ENCODE peak calls at places on chromosomes 1 and 21, in four cellular contexts. L, Q, N and D are unnamed samples.

GRCh38 chr1:203304391-203304918 is 864 bp upstream of the BTG2 start:
- DNase-seq in N (no peak), L (no peak), Q (no peak), D (no peak)

GRCh38 chr1:24769656-24770651 is 24.7 kb downstream of the CLIC4 start:
- DNase-seq in L (peak; percentile 98), N (no peak), Q (no peak), D (peak; percentile 89)

GRCh38 chr1:42943728-42944127 is 14.9 kb downstream of the SLC2A1 start:
- DNase-seq in N (no peak), Q (no peak), L (no peak), D (no peak)

GRCh38 chr1:11568687-11569086 is 85.5 kb downstream of the FBXO2 start:
- DNase-seq in L (peak; percentile 43), N (no peak), Q (no peak), D (no peak)

GRCh38 chr1:245549981-245550701 is 395.4 kb downstream of the KIF26B start:
- DNase-seq in L (no peak), N (no peak), Q (no peak), D (no peak)

GRCh38 chr1:162381941-162382750 is 618 bp downstream of the C1orf226 start:
- DNase-seq in Q (no peak), N (no peak), L (no peak), D (no peak)

GRCh38 chr1:59477286-59477685 is 180.4 kb downstream of the FGGY start:
- DNase-seq in L (peak; percentile 30), N (no peak), Q (no peak), D (no peak)

GRCh38 chr1:174447866-174448530 is at the start of gene GPR52:
- DNase-seq in Q (no peak), L (no peak), N (no peak), D (no peak)

GRCh38 chr1:226548281-226549093 is at the start of gene STUM:
- DNase-seq in Q (no peak), L (no peak), N (peak; percentile 27), D (no peak)

GRCh38 chr1:94514095-94514727 is 27.3 kb downstream of the F3 start:
- DNase-seq in Q (peak; percentile 26), N (peak; percentile 3), L (peak; percentile 54), D (no peak)

GRCh38 chr1:224623743-224624333 is 7.7 kb downstream of the CNIH3 start:
- DNase-seq in L (peak; percentile 90), Q (no peak), N (no peak), D (peak; percentile 50)

GRCh38 chr1:207858806-207859205 is 52.1 kb downstream of the CD34 start:
- DNase-seq in L (peak; percentile 45), N (no peak), Q (no peak), D (no peak)

GRCh38 chr1:210373878-210374599 is 45.3 kb downstream of the HHAT start:
- DNase-seq in L (peak; percentile 96), N (peak; percentile 83), Q (peak; percentile 99), D (peak; percentile 8)

GRCh38 chr1:8347635-8348034 is 29.7 kb downstream of the SLC45A1 start:
- DNase-seq in N (no peak), Q (no peak), L (peak; percentile 27), D (no peak)

GRCh38 chr1:8495928-8496401 is 178.1 kb downstream of the SLC45A1 start:
- DNase-seq in N (no peak), L (no peak), Q (no peak), D (no peak)

GRCh38 chr1:24289937-24290595 is 29.1 kb upstream of the GRHL3 start:
- DNase-seq in N (peak; percentile 99), Q (peak; percentile 98), L (peak; percentile 98), D (peak; percentile 77)

GRCh38 chr1:179141592-179142244 is 59.8 kb downstream of the TOR3A start:
- DNase-seq in Q (peak; percentile 54), L (peak; percentile 90), N (no peak), D (peak; percentile 58)

GRCh38 chr1:218336353-218336752 is 8.8 kb upstream of the TGFB2 start:
- DNase-seq in L (peak; percentile 24), N (no peak), Q (no peak), D (no peak)

GRCh38 chr21:34910396-34910795 is 138.7 kb downstream of the RUNX1 start:
- DNase-seq in L (no peak), Q (no peak), N (no peak), D (no peak)